ENCODE peak calls at places on chromosome 13, in ten cellular contexts. Q is ascending aorta, W is psoas muscle, J is mucosa of descending colon, O is PC-9, L is PC-3, I is thoracic aorta, X is fibroblast of pulmonary artery, P is MM.1S, G is fibroblast of the aortic adventitia. R is an unnamed sample.
A peak's percentile ranks its signal among the peaks of the same experiment; 100 is the strongest.

GRCh38 chr13:112835796-112836195 is 133.2 kb upstream of the MCF2L start:
- DNase-seq in O (no peak), G (no peak), L (no peak), P (no peak), Q (no peak), I (no peak), X (no peak), J (no peak), W (no peak), R (no peak)

GRCh38 chr13:31046711-31047279 is 114.3 kb downstream of the TEX26 start:
- DNase-seq in J (peak; percentile 70), W (no peak), X (peak; percentile 64), I (no peak), L (no peak), O (no peak), P (no peak), Q (no peak), G (peak; percentile 22), R (peak; percentile 58)

GRCh38 chr13:38514575-38514974 is 164.9 kb downstream of the UFM1 start:
- DNase-seq in L (no peak), P (peak; percentile 8), I (no peak), O (no peak), Q (no peak), J (no peak), W (no peak), X (no peak), G (no peak), R (no peak)

GRCh38 chr13:113862766-113863510 is 938 bp downstream of the GAS6 start:
- DNase-seq in G (peak; percentile 41), P (peak; percentile 82), I (no peak), W (peak; percentile 70), J (peak; percentile 72), Q (no peak), O (no peak), L (no peak), X (peak; percentile 25), R (no peak)

GRCh38 chr13:29436291-29436690 is 159.2 kb downstream of the SLC7A1 start:
- DNase-seq in J (no peak), Q (no peak), G (peak; percentile 79), W (no peak), O (no peak), P (no peak), I (no peak), X (peak; percentile 56), L (peak; percentile 50), R (peak; percentile 59)

GRCh38 chr13:103883152-103883551 is 816.9 kb upstream of the SLC10A2 start:
- DNase-seq in I (peak; percentile 31), G (peak; percentile 64), P (no peak), Q (no peak), J (peak; percentile 52), W (peak; percentile 93), X (peak; percentile 95), L (peak; percentile 97), O (peak; percentile 98), R (peak; percentile 93)

GRCh38 chr13:100433475-100433874 is 155.1 kb downstream of the GGACT start:
- DNase-seq in L (no peak), I (no peak), G (no peak), W (no peak), O (peak; percentile 56), P (no peak), Q (no peak), X (no peak), J (no peak), R (no peak)

GRCh38 chr13:51727634-51728274 is 76.2 kb downstream of the DHRS12 start:
- DNase-seq in O (no peak), I (no peak), J (no peak), G (no peak), Q (no peak), W (no peak), L (no peak), X (no peak), P (no peak), R (no peak)

GRCh38 chr13:47215741-47216140 is 318.9 kb upstream of the HTR2A start:
- DNase-seq in J (no peak), P (no peak), W (no peak), I (no peak), Q (no peak), X (peak; percentile 89), O (no peak), G (peak; percentile 86), L (peak; percentile 86), R (peak; percentile 85)

GRCh38 chr13:26663801-26664200 is 96.8 kb downstream of the GPR12 start:
- DNase-seq in O (no peak), G (no peak), X (no peak), W (no peak), I (no peak), J (no peak), P (peak; percentile 70), L (peak; percentile 21), Q (no peak), R (no peak)

GRCh38 chr13:40478775-40479174 is 187.7 kb downstream of the FOXO1 start:
- DNase-seq in J (no peak), O (no peak), Q (no peak), W (no peak), P (no peak), L (no peak), X (no peak), G (no peak), I (no peak), R (no peak)

GRCh38 chr13:40480915-40481525 is 185.4 kb downstream of the FOXO1 start:
- DNase-seq in W (no peak), X (no peak), Q (no peak), J (no peak), L (no peak), P (no peak), I (no peak), O (no peak), G (no peak), R (no peak)

GRCh38 chr13:40477623-40478608 is 188.5 kb downstream of the FOXO1 start:
- DNase-seq in I (no peak), X (peak; percentile 92), P (no peak), J (no peak), G (peak; percentile 57), L (no peak), Q (no peak), W (peak; percentile 82), O (no peak), R (no peak)

GRCh38 chr13:40480012-40480914 is 186.2 kb downstream of the FOXO1 start:
- DNase-seq in J (no peak), Q (no peak), G (no peak), L (no peak), W (no peak), X (no peak), I (no peak), P (no peak), O (no peak), R (no peak)

DNA sequence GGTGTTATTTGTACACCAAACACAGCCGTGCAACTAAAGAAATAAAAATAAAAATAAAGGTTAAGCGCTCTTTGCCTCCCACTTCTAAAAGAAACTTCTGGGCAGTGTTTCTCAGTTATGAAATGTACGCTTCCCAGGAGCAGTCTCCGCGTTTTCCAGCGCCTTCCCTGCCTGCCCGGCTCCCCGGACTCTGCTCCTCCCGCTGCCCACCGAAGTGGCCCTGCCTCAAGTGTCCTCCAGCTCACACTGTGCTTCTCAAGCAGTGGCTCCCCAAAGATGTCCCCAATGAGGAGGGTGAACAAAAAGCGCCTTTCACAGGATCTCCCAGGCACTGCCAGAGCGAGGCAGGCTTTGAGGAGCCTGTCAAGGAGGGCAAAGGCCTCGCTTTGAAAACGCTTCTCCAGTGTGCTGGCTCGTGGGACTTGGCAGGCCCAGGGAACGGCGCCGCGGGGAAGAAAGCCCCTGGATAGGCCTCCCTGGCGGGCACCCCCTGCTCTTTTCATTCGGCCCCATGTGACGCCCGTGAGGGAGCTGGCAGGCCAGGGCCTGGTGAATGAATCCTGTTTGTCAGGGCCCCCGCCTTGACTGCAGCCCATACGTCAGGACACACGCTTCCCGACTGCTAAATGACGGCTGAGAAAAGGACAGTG is 187.1 kb downstream of the FOXO1 start:
- DNase-seq in W (no peak), G (no peak), I (no peak), O (no peak), X (no peak), P (no peak), Q (no peak), L (no peak), J (no peak), R (no peak)
- H3K4me3 ChIP-seq in W (no peak overlapping the region), G (no peak overlapping the region), I (no peak overlapping the region), O (no peak overlapping the region), X (no peak overlapping the region), P (no peak overlapping the region), Q (no peak overlapping the region), L (no peak overlapping the region), J (no peak overlapping the region), R (no peak overlapping the region)

GRCh38 chr13:42836930-42837329 is 55.5 kb downstream of the FAM216B start:
- DNase-seq in O (no peak), L (peak; percentile 46), P (no peak), W (no peak), Q (no peak), X (peak; percentile 78), I (no peak), J (no peak), G (peak; percentile 70), R (peak; percentile 74)
- TF ChIP-seq CTCF in O (no peak), L (peak; percentile 57), P (no peak), W (peak; percentile 9), Q (no peak), X (peak; percentile 59), I (no peak), J (no peak), G (peak; percentile 57), R (peak; percentile 34)

DNA sequence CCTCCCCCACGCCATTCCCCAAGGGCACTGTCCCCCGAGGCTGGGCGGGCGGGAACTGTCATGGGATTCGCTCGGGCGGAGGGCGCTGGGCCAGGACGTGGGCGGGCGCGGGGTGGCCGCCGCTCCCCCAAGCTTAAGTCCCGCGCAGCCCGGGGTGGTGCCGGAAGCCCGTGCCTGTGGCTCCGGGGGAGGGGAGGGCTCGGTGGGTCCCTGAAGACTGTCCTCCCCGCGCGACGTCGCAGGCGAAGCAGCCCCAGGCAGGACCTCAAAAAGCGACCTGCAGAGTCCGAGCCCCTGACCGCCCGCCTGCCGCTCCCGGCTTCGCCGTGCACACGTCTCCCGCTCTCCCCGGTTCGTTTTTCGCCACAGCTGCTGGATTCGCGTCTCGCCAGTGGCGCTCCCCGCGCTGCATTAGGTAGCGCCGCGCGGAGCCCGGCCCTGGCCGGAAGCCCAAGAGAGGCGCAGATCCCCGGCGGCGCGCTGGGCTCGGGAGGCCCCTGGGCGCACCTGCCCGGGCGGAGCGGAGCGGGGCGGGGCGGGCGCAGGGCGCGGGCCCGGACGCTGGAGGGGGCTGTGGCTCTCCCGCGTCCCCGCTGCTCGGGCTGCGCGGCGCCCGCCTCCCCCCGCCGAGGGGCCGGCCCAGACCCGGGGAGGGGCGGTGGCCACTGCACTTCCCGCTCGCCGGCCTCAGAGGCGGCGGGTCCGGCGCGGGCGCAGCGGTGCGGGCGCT is at the start of gene FARP1:
- DNase-seq in X (peak; percentile 56), L (peak; percentile 79), J (peak; percentile 90), Q (no peak), P (peak; percentile 84), O (peak; percentile 65), W (peak; percentile 81), G (peak; percentile 24), I (no peak), R (peak; percentile 67)
- H3K4me3 ChIP-seq in X (peak within 1 kb of the TSS; percentile 68), L (peak within 1 kb of the TSS; percentile 82), J (peak within 1 kb of the TSS; percentile 74), Q (peak within 1 kb of the TSS; percentile 85), P (peak within 1 kb of the TSS; percentile 65), O (peak within 1 kb of the TSS; percentile 80), W (peak within 1 kb of the TSS; percentile 75), G (peak within 1 kb of the TSS; percentile 65), I (peak within 1 kb of the TSS; percentile 85), R (peak within 1 kb of the TSS; percentile 74)

DNA sequence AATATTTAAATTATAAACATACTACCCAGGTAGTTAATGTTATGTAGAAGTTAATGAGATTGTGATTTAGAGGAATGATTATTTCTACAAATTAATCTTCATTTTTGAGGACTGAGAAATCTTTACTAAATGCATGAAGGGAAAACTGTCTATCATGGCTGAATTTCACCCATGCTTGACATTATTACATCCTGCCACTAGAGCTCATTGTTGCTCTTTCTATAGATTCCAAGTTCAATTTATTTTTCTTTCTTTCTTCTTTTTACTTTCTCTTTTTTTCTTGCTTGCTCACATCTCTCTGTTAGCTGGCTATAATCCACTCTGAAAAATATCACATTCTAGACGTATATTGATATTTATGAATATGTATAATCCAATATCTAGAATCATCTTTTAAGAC is 505.0 kb upstream of the KLHL1 start:
- DNase-seq in I (no peak), L (peak; percentile 35), O (no peak), J (no peak), P (no peak), W (no peak), X (peak; percentile 4), G (no peak), Q (no peak), R (peak; percentile 0)
- TF ChIP-seq CTCF in I (no peak), L (peak; percentile 63), O (peak; percentile 45), J (no peak), P (no peak), W (no peak), X (no peak), G (no peak), Q (no peak), R (no peak)

R was measured in foreskin fibroblast.